ENCODE peak calls at places on chromosomes 6 and 20, in four cellular contexts. One of them, this sample, is unnamed.

GRCh38 chr6:47875593-47875992 is 93.8 kb downstream of the OPN5 start:
- DNase-seq in breast epithelium: no peak
- DNase-seq in left lung: no peak
- DNase-seq in cardiac muscle cell: no peak
- DNase-seq in this sample: no peak

GRCh38 chr20:400121-400450 is 8.0 kb upstream of the RBCK1 start:
- DNase-seq in breast epithelium: no peak
- DNase-seq in left lung: no peak
- DNase-seq in cardiac muscle cell: no peak
- DNase-seq in this sample: no peak

GRCh38 chr6:74971631-74972030 is 234.2 kb downstream of the COL12A1 start:
- DNase-seq in breast epithelium: no peak
- DNase-seq in left lung: no peak
- DNase-seq in cardiac muscle cell: no peak
- DNase-seq in this sample: no peak

GRCh38 chr6:5512422-5512821 is 251.1 kb downstream of the FARS2 start:
- DNase-seq in breast epithelium: no peak
- DNase-seq in left lung: no peak
- DNase-seq in cardiac muscle cell: no peak
- DNase-seq in this sample: no peak

GRCh38 chr6:34130870-34131269 is 15.0 kb downstream of the GRM4 start:
- DNase-seq in breast epithelium: no peak
- DNase-seq in left lung: no peak
- DNase-seq in cardiac muscle cell: no peak
- DNase-seq in this sample: no peak

GRCh38 chr6:32659856-32660595 is 6.4 kb downstream of the HLA-DQB1 start:
- DNase-seq in breast epithelium: no peak
- DNase-seq in left lung: no peak
- DNase-seq in cardiac muscle cell: no peak
- DNase-seq in this sample: no peak

GRCh38 chr6:50826037-50826761 is 7.5 kb downstream of the TFAP2B start:
- DNase-seq in breast epithelium: no peak
- DNase-seq in left lung: no peak
- DNase-seq in cardiac muscle cell: no peak
- DNase-seq in this sample: no peak

GRCh38 chr6:51976374-51976773 is 111.0 kb downstream of the PKHD1 start:
- DNase-seq in breast epithelium: no peak
- DNase-seq in left lung: no peak
- DNase-seq in cardiac muscle cell: no peak
- DNase-seq in this sample: no peak

GRCh38 chr6:22785036-22785435 is 215.7 kb downstream of the HDGFL1 start:
- DNase-seq in breast epithelium: no peak
- DNase-seq in left lung: no peak
- DNase-seq in cardiac muscle cell: peak
- DNase-seq in this sample: no peak

GRCh38 chr6:76275746-76276145 is 203.3 kb upstream of the IMPG1 start:
- DNase-seq in breast epithelium: no peak
- DNase-seq in left lung: no peak
- DNase-seq in cardiac muscle cell: no peak
- DNase-seq in this sample: no peak

GRCh38 chr6:149235130-149235561 is 82.4 kb upstream of the TAB2 start:
- DNase-seq in breast epithelium: no peak
- DNase-seq in left lung: no peak
- DNase-seq in cardiac muscle cell: no peak
- DNase-seq in this sample: peak

GRCh38 chr6:7805828-7806227 is 79.9 kb downstream of the BMP6 start:
- DNase-seq in breast epithelium: no peak
- DNase-seq in left lung: no peak
- DNase-seq in cardiac muscle cell: no peak
- DNase-seq in this sample: no peak

GRCh38 chr20:54550776-54551396 is 75.5 kb downstream of the DOK5 start:
- DNase-seq in breast epithelium: no peak
- DNase-seq in left lung: no peak
- DNase-seq in cardiac muscle cell: no peak
- DNase-seq in this sample: no peak

GRCh38 chr6:19463250-19463649 is 373.9 kb upstream of the ID4 start:
- DNase-seq in breast epithelium: peak
- DNase-seq in left lung: no peak
- DNase-seq in cardiac muscle cell: no peak
- DNase-seq in this sample: no peak

GRCh38 chr20:49713779-49714712 is at the start of gene B4GALT5:
- DNase-seq in breast epithelium: peak
- DNase-seq in left lung: peak
- DNase-seq in cardiac muscle cell: peak
- DNase-seq in this sample: peak

GRCh38 chr20:23205656-23206055 is 119.5 kb upstream of the CD93 start:
- DNase-seq in breast epithelium: peak
- DNase-seq in left lung: no peak
- DNase-seq in cardiac muscle cell: no peak
- DNase-seq in this sample: peak

GRCh38 chr20:52493177-52493711 is 301.7 kb upstream of the ZFP64 start:
- DNase-seq in breast epithelium: no peak
- DNase-seq in left lung: no peak
- DNase-seq in cardiac muscle cell: peak
- DNase-seq in this sample: peak

GRCh38 chr6:118574051-118574865 is 26.2 kb downstream of the PLN start:
- DNase-seq in breast epithelium: no peak
- DNase-seq in left lung: no peak
- DNase-seq in cardiac muscle cell: no peak
- DNase-seq in this sample: no peak

GRCh38 chr20:23298155-23298554 is 52.4 kb upstream of the NXT1 start:
- DNase-seq in breast epithelium: no peak
- DNase-seq in left lung: no peak
- DNase-seq in cardiac muscle cell: no peak
- DNase-seq in this sample: no peak

DNA sequence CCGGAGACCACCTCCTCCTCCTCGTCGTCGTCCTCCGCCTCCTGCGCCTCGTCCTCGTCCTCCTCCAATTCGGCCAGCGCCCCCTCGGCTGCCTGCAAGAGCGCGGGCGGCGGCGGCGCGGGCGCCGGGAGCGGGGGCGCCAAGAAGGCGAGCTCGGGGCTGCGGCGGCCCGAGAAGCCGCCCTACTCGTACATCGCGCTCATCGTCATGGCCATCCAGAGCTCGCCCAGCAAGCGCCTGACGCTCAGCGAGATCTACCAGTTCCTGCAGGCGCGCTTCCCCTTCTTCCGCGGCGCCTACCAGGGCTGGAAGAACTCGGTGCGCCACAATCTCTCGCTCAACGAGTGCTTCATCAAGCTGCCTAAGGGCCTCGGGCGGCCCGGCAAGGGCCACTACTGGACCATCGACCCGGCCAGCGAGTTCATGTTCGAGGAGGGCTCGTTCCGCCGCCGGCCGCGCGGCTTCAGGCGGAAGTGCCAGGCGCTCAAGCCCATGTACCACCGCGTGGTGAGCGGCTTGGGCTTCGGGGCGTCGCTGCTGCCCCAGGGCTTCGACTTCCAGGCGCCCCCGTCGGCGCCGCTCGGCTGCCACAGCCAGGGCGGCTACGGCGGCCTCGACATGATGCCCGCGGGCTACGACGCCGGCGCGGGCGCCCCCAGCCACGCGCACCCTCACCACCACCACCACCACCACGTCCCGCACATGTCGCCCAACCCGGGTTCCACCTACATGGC is 862 bp downstream of the FOXF2 start:
- DNase-seq in breast epithelium: no peak
- DNase-seq in left lung: no peak
- DNase-seq in cardiac muscle cell: peak
- DNase-seq in this sample: peak
- H3K4me3 ChIP-seq in breast epithelium: peak
- H3K4me3 ChIP-seq in left lung: peak
- H3K4me3 ChIP-seq in cardiac muscle cell: peak
- H3K4me3 ChIP-seq in this sample: peak

GRCh38 chr6:28775405-28776129 is 148.2 kb downstream of the TRIM27 start:
- DNase-seq in breast epithelium: no peak
- DNase-seq in left lung: no peak
- DNase-seq in cardiac muscle cell: no peak
- DNase-seq in this sample: no peak
- H3K4me3 ChIP-seq in breast epithelium: no peak
- H3K4me3 ChIP-seq in left lung: no peak
- H3K4me3 ChIP-seq in cardiac muscle cell: peak
- H3K4me3 ChIP-seq in this sample: no peak

DNA sequence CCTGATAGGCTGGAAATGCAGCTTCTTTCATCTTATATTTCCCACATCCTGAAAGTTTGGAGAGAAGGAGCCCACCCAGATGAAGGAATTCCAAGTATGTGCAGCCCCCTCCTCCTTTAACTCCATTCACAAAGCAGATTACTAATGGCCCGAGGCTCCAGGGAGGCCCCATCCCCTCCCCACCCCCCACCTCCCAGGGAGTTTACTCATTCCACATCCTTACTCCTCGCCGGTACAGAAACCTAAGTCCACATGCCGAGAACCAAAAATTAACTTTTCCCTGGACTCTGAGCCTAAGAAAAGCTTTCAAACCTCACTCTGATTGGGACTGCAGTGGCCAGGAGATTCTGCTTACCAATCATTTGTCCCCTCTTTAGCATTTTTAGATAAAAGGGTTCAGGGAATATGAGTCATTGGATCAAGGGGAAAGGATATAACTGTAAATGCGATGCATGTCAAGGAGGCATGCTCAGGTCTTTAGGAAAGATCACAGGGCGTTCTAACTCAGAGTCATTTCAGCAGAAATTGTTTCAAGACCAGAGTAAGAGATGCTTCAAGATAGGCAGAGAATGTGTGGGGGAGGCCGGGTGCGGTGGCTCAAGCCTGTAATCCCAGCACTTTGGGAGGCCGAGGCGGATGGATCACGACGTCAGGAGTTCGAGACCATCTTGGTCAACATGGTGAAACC is 31.9 kb upstream of the PIM1 start:
- DNase-seq in breast epithelium: no peak
- DNase-seq in left lung: no peak
- DNase-seq in cardiac muscle cell: no peak
- DNase-seq in this sample: peak
- H3K4me3 ChIP-seq in breast epithelium: no peak
- H3K4me3 ChIP-seq in left lung: no peak
- H3K4me3 ChIP-seq in cardiac muscle cell: peak
- H3K4me3 ChIP-seq in this sample: no peak

GRCh38 chr6:145138469-145139185 is 596.7 kb downstream of the EPM2A start:
- DNase-seq in breast epithelium: no peak
- DNase-seq in left lung: no peak
- DNase-seq in cardiac muscle cell: peak
- DNase-seq in this sample: no peak
- H3K4me3 ChIP-seq in breast epithelium: no peak
- H3K4me3 ChIP-seq in left lung: no peak
- H3K4me3 ChIP-seq in cardiac muscle cell: no peak
- H3K4me3 ChIP-seq in this sample: no peak

GRCh38 chr20:17972121-17972520 is 3.3 kb downstream of the MGME1 start:
- DNase-seq in breast epithelium: no peak
- DNase-seq in left lung: no peak
- DNase-seq in cardiac muscle cell: no peak
- DNase-seq in this sample: no peak
- H3K4me3 ChIP-seq in breast epithelium: peak
- H3K4me3 ChIP-seq in left lung: no peak
- H3K4me3 ChIP-seq in cardiac muscle cell: peak
- H3K4me3 ChIP-seq in this sample: peak

This sample was measured in skeletal muscle cell.